ENCODE peak calls at places on chromosomes 16 and 17, in four cellular contexts. M is K562, T is HCT116, H is HepG2. C is an unnamed sample.

GRCh38 chr17:78956254-78956653 is 23.5 kb downstream of the LGALS3BP start:
- DNase-seq in H (no peak), T (no peak), M (no peak), C (no peak)

GRCh38 chr16:19410435-19411153 is 7.1 kb upstream of the TMC5 start:
- DNase-seq in H (no peak), T (no peak), M (no peak), C (no peak)

GRCh38 chr16:7344806-7345416 is 12.3 kb downstream of the RBFOX1 start:
- DNase-seq in H (no peak), T (no peak), M (no peak), C (no peak)

GRCh38 chr17:75181608-75182318 is 996 bp downstream of the SUMO2 start:
- DNase-seq in T (no peak), H (no peak), M (peak), C (no peak)

GRCh38 chr16:22240023-22240697 is 34.1 kb downstream of the EEF2K start:
- DNase-seq in H (no peak), T (no peak), M (no peak), C (no peak)

GRCh38 chr16:68090109-68090508 is 4.9 kb downstream of the NFATC3 start:
- DNase-seq in T (no peak), H (no peak), M (no peak), C (no peak)

GRCh38 chr17:535165-535564 is 179.5 kb downstream of the VPS53 start:
- DNase-seq in H (no peak), M (no peak), T (no peak), C (no peak)

GRCh38 chr17:31803494-31804213 is 55.4 kb downstream of the COPRS start:
- DNase-seq in H (peak), M (no peak), T (no peak), C (no peak)

GRCh38 chr17:66935717-66936116 is 28.8 kb upstream of the CACNG4 start:
- DNase-seq in T (no peak), M (no peak), H (no peak), C (no peak)

GRCh38 chr17:62091804-62092203 is 26.7 kb upstream of the MED13 start:
- DNase-seq in M (no peak), T (no peak), H (no peak), C (no peak)

GRCh38 chr16:66165879-66166278 is 200.6 kb upstream of the CDH5 start:
- DNase-seq in T (no peak), M (no peak), H (no peak), C (no peak)

GRCh38 chr17:15915996-15916395 is 28.9 kb upstream of the ADORA2B start:
- DNase-seq in H (no peak), M (no peak), T (no peak), C (no peak)

GRCh38 chr17:8221663-8222379 is 11.4 kb upstream of the AURKB start:
- DNase-seq in T (no peak), M (peak), H (no peak), C (no peak)

GRCh38 chr17:80793851-80794267 is 197.8 kb upstream of the CHMP6 start:
- DNase-seq in H (no peak), M (no peak), T (no peak), C (no peak)

GRCh38 chr17:30950669-30951399 is 20.0 kb upstream of the RNF135 start:
- DNase-seq in H (peak), T (no peak), M (no peak), C (no peak)

GRCh38 chr17:78174332-78174869 is 6.0 kb downstream of the SYNGR2 start:
- DNase-seq in H (no peak), T (no peak), M (no peak), C (no peak)

GRCh38 chr16:78705694-78706093 is 606.2 kb downstream of the WWOX start:
- DNase-seq in H (peak), M (peak), T (no peak), C (peak)

GRCh38 chr17:74757931-74758845 is 9.8 kb downstream of the NHERF1 start:
- DNase-seq in T (no peak), H (no peak), M (no peak), C (no peak)

GRCh38 chr17:78812849-78813248 is 27.8 kb downstream of the USP36 start:
- DNase-seq in M (no peak), H (no peak), T (no peak), C (no peak)

GRCh38 chr17:29617481-29618271 is 5.0 kb downstream of the CORO6 start:
- DNase-seq in H (peak), T (peak), M (peak), C (no peak)

GRCh38 chr16:27398894-27399853 is 2.8 kb upstream of the IL21R start:
- DNase-seq in M (peak), H (no peak), T (no peak), C (no peak)
- TF ChIP-seq TCF7L2 in M (no peak), H (no peak), T (no peak), C (no peak)

DNA sequence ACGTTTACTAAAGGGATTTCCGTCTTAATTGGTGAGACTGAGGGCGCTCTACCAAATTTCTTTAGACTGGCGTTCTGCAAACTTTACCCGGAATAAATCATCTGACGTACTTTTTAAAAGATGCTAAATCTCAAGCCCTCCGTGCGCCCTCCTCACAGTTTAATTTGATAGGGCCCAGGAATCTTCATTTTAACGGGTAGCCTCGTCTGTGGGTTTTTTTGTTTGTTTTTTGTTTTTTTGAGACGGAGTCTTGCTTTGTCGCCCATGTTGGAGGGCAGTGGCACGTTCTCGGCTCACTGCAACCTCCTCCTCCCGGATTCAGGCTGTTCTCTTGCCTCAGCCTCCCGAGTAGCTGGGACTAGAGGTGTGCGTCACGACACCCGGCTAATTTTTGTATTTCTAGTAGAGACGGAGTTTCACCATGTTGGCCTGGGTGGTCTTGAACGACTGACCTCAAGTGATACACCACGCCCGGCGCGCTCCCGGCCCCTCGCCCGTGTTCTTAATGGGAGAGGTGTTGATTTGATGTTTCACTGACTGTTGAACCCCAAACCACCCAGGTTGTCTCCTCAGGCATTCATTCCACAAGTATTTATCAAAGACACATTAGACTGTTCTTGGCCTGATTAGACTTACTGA is 1.3 kb downstream of the CENPN start:
- DNase-seq in H (no peak), M (no peak), T (no peak), C (no peak)
- TF ChIP-seq TCF7L2 in H (no peak), M (no peak), T (no peak), C (no peak)

GRCh38 chr17:50660042-50660886 is 25.6 kb downstream of the ABCC3 start:
- DNase-seq in H (peak), M (peak), T (no peak), C (no peak)

GRCh38 chr17:50660887-50661345 is 26.2 kb downstream of the ABCC3 start:
- DNase-seq in T (no peak), M (no peak), H (no peak), C (no peak)

GRCh38 chr17:50662632-50663225 is 28.0 kb downstream of the ABCC3 start:
- DNase-seq in M (no peak), T (no peak), H (no peak), C (no peak)

GRCh38 chr17:50661348-50661747 is 26.7 kb downstream of the ABCC3 start:
- DNase-seq in H (no peak), M (peak), T (no peak), C (no peak)

DNA sequence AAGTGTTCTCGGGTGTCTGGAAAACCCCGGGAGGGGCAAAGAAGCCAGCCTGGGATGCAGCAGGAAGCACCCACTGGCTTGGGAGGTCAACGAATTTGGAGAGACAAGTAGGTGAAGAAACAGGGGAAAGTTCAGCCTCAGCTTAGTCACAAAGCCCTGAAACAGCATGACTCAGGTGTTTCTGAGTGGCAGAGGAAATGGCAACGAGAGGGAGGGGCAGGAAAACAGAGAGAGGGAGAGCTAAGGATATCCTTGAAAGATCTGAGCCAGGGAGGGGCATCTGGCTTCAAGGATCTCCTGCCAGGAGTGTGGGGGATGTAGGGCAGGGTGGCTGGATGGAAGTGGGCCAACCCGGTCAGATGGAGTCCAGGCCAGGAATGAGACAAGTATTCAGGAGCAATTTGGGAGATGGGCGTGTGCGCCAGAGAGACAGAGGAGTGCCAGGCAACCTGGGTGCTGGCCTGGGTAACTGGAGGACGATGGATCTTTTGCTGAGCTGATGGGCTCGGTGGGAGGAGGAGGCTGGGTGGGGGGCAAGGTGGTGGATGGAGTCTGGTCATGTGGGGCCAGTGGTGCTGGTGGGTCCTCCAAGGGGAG is 27.2 kb downstream of the ABCC3 start:
- DNase-seq in H (peak), M (peak), T (peak), C (peak)
- TF ChIP-seq TCF7L2 in H (no peak), M (no peak), T (peak), C (no peak)

GRCh38 chr16:87461466-87461975 is 31.3 kb downstream of the ZCCHC14 start:
- DNase-seq in M (peak), T (peak), H (peak), C (peak)
- TF ChIP-seq TCF7L2 in M (no peak), T (peak), H (no peak), C (no peak)

DNA sequence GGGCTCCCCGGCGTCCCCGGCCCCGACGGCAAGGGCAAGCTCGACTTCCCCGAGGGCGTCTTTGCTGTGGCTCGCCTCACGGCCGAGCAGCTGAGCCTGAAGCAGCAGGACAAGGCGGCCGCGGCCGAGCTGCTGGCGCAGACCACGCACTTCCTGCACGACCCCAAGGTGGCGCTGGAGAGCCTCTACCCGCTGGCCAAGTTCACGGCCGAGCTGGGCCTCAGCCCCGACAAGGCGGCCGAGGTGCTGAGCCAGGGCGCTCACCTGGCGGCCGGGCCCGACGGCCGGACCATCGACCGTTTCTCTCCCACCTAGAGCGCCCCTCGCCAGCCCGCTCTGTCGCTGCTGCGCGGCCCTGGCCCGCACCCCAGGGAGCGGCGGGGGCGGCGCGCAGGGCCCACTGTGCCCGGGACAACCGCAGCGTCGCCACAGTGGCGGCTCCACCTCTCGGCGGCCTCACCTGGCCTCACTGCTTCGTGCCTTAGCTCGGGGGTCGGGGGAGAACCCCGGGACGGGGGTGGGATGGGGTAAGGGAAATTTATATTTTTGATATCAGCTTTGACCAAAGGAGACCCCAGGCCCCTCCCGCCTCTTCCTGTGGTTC is 3.7 kb downstream of the HIC1 start:
- DNase-seq in M (no peak), H (no peak), T (no peak), C (no peak)
- TF ChIP-seq TCF7L2 in M (no peak), H (no peak), T (no peak), C (no peak)

DNA sequence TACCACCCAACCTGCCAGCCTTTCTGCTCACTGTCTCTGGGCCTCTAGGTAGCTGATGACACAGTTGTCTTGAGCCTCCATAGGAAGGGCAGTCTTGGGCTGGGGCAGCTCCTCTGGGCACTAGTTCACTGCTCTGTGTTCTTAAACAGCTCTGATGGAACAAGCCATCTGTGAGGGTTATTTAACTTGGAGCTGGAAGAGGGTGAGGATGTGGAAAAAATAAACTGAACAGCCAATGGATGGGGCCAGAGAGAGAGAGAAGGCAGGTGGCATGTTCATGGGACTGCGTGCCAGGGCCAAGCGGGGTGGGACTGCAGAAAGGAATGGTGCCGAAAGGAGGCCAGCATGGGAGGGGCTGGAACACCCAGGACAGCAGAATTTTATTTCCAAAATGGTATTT is 52.6 kb downstream of the HIC1 start:
- DNase-seq in H (no peak), T (no peak), M (no peak), C (no peak)
- TF ChIP-seq TCF7L2 in H (no peak), T (no peak), M (no peak), C (no peak)

GRCh38 chr17:43366809-43367587 is 31.8 kb upstream of the ARL4D start:
- DNase-seq in H (no peak), M (no peak), T (no peak), C (no peak)

GRCh38 chr17:43367588-43368242 is 31.1 kb upstream of the ARL4D start:
- DNase-seq in M (no peak), H (peak), T (peak), C (peak)

GRCh38 chr17:43371227-43371821 is 27.5 kb upstream of the ARL4D start:
- DNase-seq in M (no peak), H (no peak), T (no peak), C (no peak)

GRCh38 chr17:43369986-43370385 is 28.8 kb upstream of the ARL4D start:
- DNase-seq in M (no peak), H (no peak), T (no peak), C (no peak)

DNA sequence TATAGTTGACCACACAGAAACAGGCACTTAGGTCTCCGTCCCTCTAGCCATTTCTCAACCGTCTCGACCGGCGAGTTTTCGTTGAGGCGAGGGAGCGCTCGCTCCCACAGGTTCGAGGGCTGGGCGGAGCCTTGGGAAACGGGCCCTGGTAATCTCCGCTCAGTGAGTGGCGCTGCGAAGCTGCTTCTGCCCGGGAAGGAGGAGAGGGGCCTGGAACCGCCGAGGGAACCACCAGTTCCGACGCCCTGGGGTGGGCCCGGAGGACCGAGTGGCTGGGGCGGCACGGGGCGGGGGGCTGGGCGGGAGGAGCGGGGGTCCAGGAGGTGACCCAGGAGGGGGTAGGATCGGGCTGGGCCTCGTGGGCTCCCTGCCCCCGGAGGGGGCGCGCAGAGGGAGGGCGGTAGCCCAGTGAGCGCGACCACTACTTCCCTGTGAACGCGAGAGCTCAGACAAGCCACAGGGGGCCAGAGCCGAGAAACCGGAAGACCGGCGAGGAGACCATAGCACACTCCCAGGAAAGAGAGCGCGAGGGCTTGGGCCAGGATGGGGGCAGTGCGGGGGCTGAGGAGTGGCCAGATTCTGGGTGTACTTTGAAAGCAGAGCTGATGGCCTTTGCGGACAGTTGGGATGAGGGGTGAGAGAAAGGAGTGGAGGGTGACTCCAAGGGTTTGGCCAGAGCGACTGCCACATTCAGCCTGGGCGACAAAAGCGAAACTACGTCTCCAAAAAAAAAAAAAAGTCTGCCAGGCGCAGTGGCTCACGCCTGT is 29.9 kb upstream of the ARL4D start:
- DNase-seq in M (no peak), T (peak), H (peak), C (no peak)
- TF ChIP-seq TCF7L2 in M (no peak), T (no peak), H (no peak), C (no peak)

GRCh38 chr17:40312131-40312731 is 3.3 kb downstream of the RARA start:
- DNase-seq in T (no peak), M (no peak), H (no peak), C (no peak)
- TF ChIP-seq TCF7L2 in T (no peak), M (no peak), H (no peak), C (no peak)